ENCODE peak calls at places on chromosomes 3 and 15, in six cellular contexts. M is IMR-90, N is A673, D is HepG2, E is AG09309, A is thoracic aorta. K is an unnamed sample.

GRCh38 chr15:33789141-33789540 is 179.2 kb upstream of the CHRM5 start:
- DNase-seq in M (peak; percentile 36), N (peak; percentile 68), D (no peak), E (no peak), A (no peak), K (no peak)

GRCh38 chr3:111690242-111690641 is 95.1 kb upstream of the ZBED2 start:
- DNase-seq in M (peak; percentile 79), N (no peak), D (no peak), E (peak; percentile 46), A (no peak), K (peak; percentile 39)

GRCh38 chr3:44003801-44004200 is 237.9 kb upstream of the TOPAZ1 start:
- DNase-seq in M (no peak), N (no peak), D (no peak), E (no peak), A (no peak), K (no peak)

GRCh38 chr3:11078826-11079520 is 75.3 kb upstream of the HRH1 start:
- DNase-seq in M (no peak), N (no peak), D (no peak), E (no peak), A (no peak), K (no peak)

GRCh38 chr3:150142936-150143335 is 172.2 kb upstream of the PFN2 start:
- DNase-seq in M (no peak), N (no peak), D (no peak), E (no peak), A (no peak), K (no peak)

GRCh38 chr3:150763841-150764483 is 993 bp upstream of the SIAH2 start:
- DNase-seq in M (peak; percentile 54), N (no peak), D (peak; percentile 66), E (peak; percentile 21), A (peak; percentile 27), K (no peak)

GRCh38 chr15:43268111-43269105 is 1.7 kb upstream of the TGM5 start:
- DNase-seq in M (no peak), N (peak; percentile 39), D (peak; percentile 11), E (no peak), A (no peak), K (peak; percentile 12)

GRCh38 chr3:4533489-4534443 is 40.6 kb downstream of the ITPR1 start:
- DNase-seq in M (no peak), N (no peak), D (peak; percentile 48), E (no peak), A (peak; percentile 22), K (no peak)

GRCh38 chr3:14143826-14144225 is 19.0 kb downstream of the TMEM43 start:
- DNase-seq in M (peak; percentile 94), N (peak; percentile 35), D (peak; percentile 70), E (peak; percentile 87), A (no peak), K (peak; percentile 93)

GRCh38 chr3:101729586-101729985 is 5.2 kb downstream of the CEP97 start:
- DNase-seq in M (no peak), N (no peak), D (no peak), E (no peak), A (no peak), K (no peak)

GRCh38 chr3:175965036-175965435 is 1105.9 kb downstream of the NAALADL2 start:
- DNase-seq in M (no peak), N (no peak), D (no peak), E (no peak), A (no peak), K (peak; percentile 61)

GRCh38 chr3:72255191-72255590 is 470.2 kb upstream of the PROK2 start:
- DNase-seq in M (no peak), N (peak; percentile 27), D (no peak), E (no peak), A (no peak), K (no peak)

GRCh38 chr3:59243476-59243875 is 193.7 kb upstream of the CFAP20DC start:
- DNase-seq in M (no peak), N (no peak), D (no peak), E (no peak), A (no peak), K (no peak)

GRCh38 chr15:74957301-74958035 is 896 bp upstream of the RPP25 start:
- DNase-seq in M (no peak), N (peak; percentile 63), D (no peak), E (no peak), A (no peak), K (no peak)

GRCh38 chr3:150890320-150890719 is 14.9 kb downstream of the MINDY4B start:
- DNase-seq in M (peak; percentile 46), N (no peak), D (no peak), E (peak; percentile 31), A (no peak), K (no peak)

GRCh38 chr3:162605651-162606204 is 1109.1 kb downstream of the OTOL1 start:
- DNase-seq in M (no peak), N (no peak), D (no peak), E (no peak), A (no peak), K (no peak)

GRCh38 chr15:61880079-61880478 is 180.2 kb downstream of the VPS13C start:
- DNase-seq in M (no peak), N (peak; percentile 19), D (no peak), E (no peak), A (no peak), K (peak; percentile 11)

GRCh38 chr3:38645601-38646000 is 3.9 kb downstream of the SCN5A start:
- DNase-seq in M (no peak), N (no peak), D (no peak), E (no peak), A (no peak), K (no peak)

GRCh38 chr3:133384331-133385027 is 15.4 kb upstream of the BFSP2 start:
- DNase-seq in M (peak; percentile 65), N (peak; percentile 79), D (peak; percentile 46), E (no peak), A (no peak), K (peak; percentile 68)

GRCh38 chr3:151816091-151816604 is 2.2 kb downstream of the AADAC start:
- DNase-seq in M (peak; percentile 87), N (peak; percentile 31), D (peak; percentile 79), E (no peak), A (no peak), K (no peak)

GRCh38 chr15:73601449-73602425 is 31.5 kb downstream of the NPTN start:
- DNase-seq in M (peak; percentile 61), N (peak; percentile 60), D (peak; percentile 33), E (no peak), A (no peak), K (peak; percentile 19)

GRCh38 chr3:195703776-195704175 is 17.0 kb upstream of the MUC20 start:
- DNase-seq in M (no peak), N (no peak), D (no peak), E (no peak), A (no peak), K (no peak)

GRCh38 chr15:43954181-43954621 is 127.4 kb downstream of the WDR76 start:
- DNase-seq in M (peak; percentile 33), N (no peak), D (no peak), E (no peak), A (no peak), K (no peak)

DNA sequence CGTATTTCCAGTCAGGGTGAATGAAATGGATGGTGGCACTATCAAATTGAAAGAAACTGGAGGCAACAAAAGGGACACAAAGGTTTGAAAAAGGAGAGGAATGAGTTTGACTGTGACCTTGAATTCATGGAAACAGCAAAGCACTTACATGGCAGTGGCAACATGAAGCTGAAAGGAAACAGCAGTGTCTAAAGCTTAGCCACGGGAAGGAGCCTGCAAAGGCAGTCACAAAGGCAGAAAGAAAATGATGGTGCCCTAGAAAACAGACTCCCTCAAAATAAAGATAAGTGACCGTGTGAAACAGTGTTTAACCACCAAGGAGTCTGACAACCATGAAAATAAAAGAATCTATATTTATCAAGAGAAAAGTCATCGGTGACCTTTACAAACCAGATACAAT is 51.2 kb downstream of the SLTM start:
- DNase-seq in M (no peak), N (no peak), D (no peak), E (no peak), A (no peak), K (no peak)
- H3K4me3 ChIP-seq in M (no peak overlapping the region), N (no peak overlapping the region), D (no peak overlapping the region), E (no peak overlapping the region), A (no peak overlapping the region), K (no peak overlapping the region)

GRCh38 chr3:16179261-16179660 is 4.8 kb downstream of the GALNT15 start:
- DNase-seq in M (no peak), N (no peak), D (no peak), E (no peak), A (no peak), K (no peak)

GRCh38 chr3:16179771-16180736 is 5.6 kb downstream of the GALNT15 start:
- DNase-seq in M (peak; percentile 82), N (no peak), D (peak; percentile 31), E (no peak), A (no peak), K (no peak)

GRCh38 chr3:16176391-16177030 is 2.0 kb downstream of the GALNT15 start:
- DNase-seq in M (peak; percentile 33), N (no peak), D (no peak), E (no peak), A (no peak), K (no peak)

GRCh38 chr3:16177962-16178627 is 3.6 kb downstream of the GALNT15 start:
- DNase-seq in M (peak; percentile 86), N (peak; percentile 78), D (peak; percentile 42), E (peak; percentile 42), A (peak; percentile 29), K (peak; percentile 83)

DNA sequence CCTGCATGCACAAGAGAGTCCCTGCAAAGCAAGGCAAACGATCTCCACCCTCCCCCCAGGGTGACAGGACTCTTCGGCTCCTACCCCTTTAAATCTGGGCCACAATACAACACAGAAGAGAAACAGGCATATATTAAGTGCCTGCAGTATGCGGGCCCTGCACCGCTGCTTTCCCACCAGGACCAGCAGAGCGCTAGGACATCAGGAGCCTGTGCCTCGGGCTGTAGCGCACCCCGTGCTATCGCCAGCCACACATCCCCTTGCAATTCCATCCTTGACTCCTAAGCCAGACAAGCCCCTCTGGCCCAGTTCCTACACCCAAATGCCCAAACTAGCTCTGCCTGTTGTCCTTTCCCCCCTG is 4.1 kb downstream of the GALNT15 start:
- DNase-seq in M (no peak), N (no peak), D (no peak), E (no peak), A (no peak), K (no peak)
- TF ChIP-seq CTCF in M (no peak), N (no peak), D (no peak), E (no peak), A (no peak), K (no peak)

GRCh38 chr15:92801774-92802464 is 98.2 kb upstream of the CHD2 start:
- DNase-seq in M (peak; percentile 94), N (no peak), D (peak; percentile 14), E (peak; percentile 89), A (no peak), K (no peak)
- H3K4me3 ChIP-seq in M (no peak overlapping the region), N (no peak overlapping the region), D (no peak overlapping the region), E (no peak overlapping the region), A (peak overlapping the region; percentile 25), K (no peak overlapping the region)

GRCh38 chr15:91268510-91268909 is 168.5 kb downstream of the SV2B start:
- DNase-seq in M (no peak), N (peak; percentile 34), D (no peak), E (no peak), A (no peak), K (no peak)
- TF ChIP-seq CTCF in M (peak; percentile 19), N (peak; percentile 64), D (peak; percentile 13), E (peak; percentile 40), A (no peak), K (peak; percentile 35)

GRCh38 chr3:185280572-185281365 is 26.9 kb upstream of the EHHADH start:
- DNase-seq in M (peak; percentile 70), N (peak; percentile 72), D (peak; percentile 78), E (no peak), A (no peak), K (peak; percentile 39)

GRCh38 chr3:185279582-185280138 is 25.8 kb upstream of the EHHADH start:
- DNase-seq in M (no peak), N (no peak), D (no peak), E (no peak), A (no peak), K (no peak)

GRCh38 chr3:185283374-185283935 is 29.6 kb upstream of the EHHADH start:
- DNase-seq in M (peak; percentile 16), N (no peak), D (no peak), E (no peak), A (no peak), K (no peak)

GRCh38 chr3:185282696-185283373 is 29.0 kb upstream of the EHHADH start:
- DNase-seq in M (peak; percentile 93), N (peak; percentile 96), D (peak; percentile 94), E (peak; percentile 48), A (peak; percentile 76), K (peak; percentile 85)
- H3K4me3 ChIP-seq in M (peak overlapping the region; percentile 64), N (peak overlapping the region; percentile 77), D (peak overlapping the region; percentile 86), E (peak overlapping the region; percentile 83), A (peak overlapping the region; percentile 80), K (peak overlapping the region; percentile 91)